ENCODE peak calls at places on chromosomes 16 and 17, in four cellular contexts. C is IMR-90, X is GM12878, M is K562. T is an unnamed sample.

GRCh38 chr17:50480142-50480764 is 1.6 kb downstream of the RSAD1 start:
- DNase-seq in C (no peak), X (no peak), M (no peak), T (no peak)

GRCh38 chr17:39573447-39574298 is 34.0 kb downstream of the NEUROD2 start:
- DNase-seq in C (peak; percentile 58), X (no peak), M (peak; percentile 82), T (peak; percentile 81)

GRCh38 chr17:4230142-4230541 is 33.6 kb downstream of the ANKFY1 start:
- DNase-seq in C (peak; percentile 97), X (no peak), M (no peak), T (peak; percentile 56)

GRCh38 chr17:74760404-74761105 is 12.1 kb downstream of the NHERF1 start:
- DNase-seq in C (no peak), X (no peak), M (peak; percentile 56), T (no peak)

GRCh38 chr17:2863204-2863603 is 67.0 kb downstream of the RAP1GAP2 start:
- DNase-seq in C (no peak), X (no peak), M (no peak), T (no peak)

GRCh38 chr17:9021158-9021984 is at the start of gene NTN1:
- DNase-seq in C (peak; percentile 13), X (no peak), M (peak; percentile 23), T (no peak)

GRCh38 chr17:3738562-3739295 is 15.0 kb downstream of the HASPIN start:
- DNase-seq in C (peak; percentile 10), X (no peak), M (peak; percentile 39), T (no peak)

GRCh38 chr17:76145231-76146052 is 4.4 kb upstream of the FOXJ1 start:
- DNase-seq in C (no peak), X (peak; percentile 19), M (no peak), T (no peak)

GRCh38 chr17:69539781-69540319 is 125.4 kb downstream of the MAP2K6 start:
- DNase-seq in C (peak; percentile 93), X (no peak), M (no peak), T (no peak)

GRCh38 chr17:39365872-39366271 is 35.6 kb downstream of the FBXL20 start:
- DNase-seq in C (no peak), X (no peak), M (no peak), T (no peak)

GRCh38 chr17:68431661-68432071 is 25.6 kb downstream of the WIPI1 start:
- DNase-seq in C (peak; percentile 23), X (no peak), M (peak; percentile 41), T (peak; percentile 35)

GRCh38 chr17:48842746-48843145 is 11.9 kb downstream of the CALCOCO2 start:
- DNase-seq in C (peak; percentile 20), X (no peak), M (no peak), T (no peak)

GRCh38 chr17:75430159-75430748 is 24.8 kb upstream of the GRB2 start:
- DNase-seq in C (peak; percentile 55), X (no peak), M (peak; percentile 20), T (peak; percentile 91)

GRCh38 chr16:69105501-69106361 is at the start of gene HAS3:
- DNase-seq in C (peak; percentile 48), X (no peak), M (peak; percentile 83), T (peak; percentile 84)

GRCh38 chr17:17346428-17347233 is 43.5 kb downstream of the NT5M start:
- DNase-seq in C (no peak), X (no peak), M (no peak), T (no peak)

GRCh38 chr17:42553866-42554249 is 1.1 kb downstream of the HSD17B1 start:
- DNase-seq in C (no peak), X (no peak), M (no peak), T (no peak)

GRCh38 chr16:2033057-2033911 is 6.6 kb downstream of the NHERF2 start:
- DNase-seq in C (peak; percentile 54), X (no peak), M (peak; percentile 64), T (no peak)

GRCh38 chr16:66457888-66458287 is 30.8 kb downstream of the BEAN1 start:
- DNase-seq in C (peak; percentile 5), X (no peak), M (no peak), T (no peak)

GRCh38 chr16:1989826-1990335 is at the start of gene SYNGR3:
- DNase-seq in C (no peak), X (no peak), M (peak; percentile 47), T (no peak)

GRCh38 chr17:3033741-3034577 is 29.4 kb downstream of the OR1D5 start:
- DNase-seq in C (no peak), X (no peak), M (no peak), T (no peak)

GRCh38 chr17:56486732-56487131 is 106.8 kb upstream of the NOG start:
- DNase-seq in C (no peak), X (no peak), M (no peak), T (no peak)

GRCh38 chr17:1713878-1714487 is 3.8 kb upstream of the TLCD2 start:
- DNase-seq in C (peak; percentile 32), X (no peak), M (no peak), T (peak; percentile 86)

GRCh38 chr16:30670072-30670824 is 12.0 kb downstream of the FBRS start:
- DNase-seq in C (no peak), X (no peak), M (no peak), T (no peak)

GRCh38 chr17:45225051-45225700 is 3.5 kb downstream of the FMNL1 start:
- DNase-seq in C (no peak), X (no peak), M (no peak), T (no peak)

GRCh38 chr16:15482068-15482747 is 47.8 kb downstream of the BMERB1 start:
- DNase-seq in C (peak; percentile 99), X (no peak), M (peak; percentile 47), T (peak; percentile 99)

DNA sequence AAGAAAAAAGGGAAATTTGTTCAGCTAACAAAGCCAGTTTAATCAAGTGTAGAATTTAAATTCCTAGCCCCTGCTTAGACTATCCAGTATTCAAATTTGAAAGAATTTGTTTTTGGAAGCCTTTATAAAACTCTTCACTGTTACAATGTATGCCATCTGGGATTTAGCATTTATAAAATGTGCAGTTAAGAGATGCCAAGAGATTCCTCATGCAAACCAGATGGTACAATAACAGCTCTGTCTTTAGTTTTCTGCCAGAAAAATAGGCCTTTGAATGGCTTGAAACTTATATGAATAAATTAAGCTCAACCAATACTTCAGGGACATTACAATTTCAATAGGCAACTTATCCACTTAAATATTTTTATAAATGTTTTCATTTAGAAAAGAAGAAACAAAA is 6.8 kb upstream of the ANKS4B start:
- DNase-seq in C (no peak), X (no peak), M (no peak), T (no peak)
- TF ChIP-seq ELK1 in C (no peak), X (no peak), M (no peak), T (no peak)

DNA sequence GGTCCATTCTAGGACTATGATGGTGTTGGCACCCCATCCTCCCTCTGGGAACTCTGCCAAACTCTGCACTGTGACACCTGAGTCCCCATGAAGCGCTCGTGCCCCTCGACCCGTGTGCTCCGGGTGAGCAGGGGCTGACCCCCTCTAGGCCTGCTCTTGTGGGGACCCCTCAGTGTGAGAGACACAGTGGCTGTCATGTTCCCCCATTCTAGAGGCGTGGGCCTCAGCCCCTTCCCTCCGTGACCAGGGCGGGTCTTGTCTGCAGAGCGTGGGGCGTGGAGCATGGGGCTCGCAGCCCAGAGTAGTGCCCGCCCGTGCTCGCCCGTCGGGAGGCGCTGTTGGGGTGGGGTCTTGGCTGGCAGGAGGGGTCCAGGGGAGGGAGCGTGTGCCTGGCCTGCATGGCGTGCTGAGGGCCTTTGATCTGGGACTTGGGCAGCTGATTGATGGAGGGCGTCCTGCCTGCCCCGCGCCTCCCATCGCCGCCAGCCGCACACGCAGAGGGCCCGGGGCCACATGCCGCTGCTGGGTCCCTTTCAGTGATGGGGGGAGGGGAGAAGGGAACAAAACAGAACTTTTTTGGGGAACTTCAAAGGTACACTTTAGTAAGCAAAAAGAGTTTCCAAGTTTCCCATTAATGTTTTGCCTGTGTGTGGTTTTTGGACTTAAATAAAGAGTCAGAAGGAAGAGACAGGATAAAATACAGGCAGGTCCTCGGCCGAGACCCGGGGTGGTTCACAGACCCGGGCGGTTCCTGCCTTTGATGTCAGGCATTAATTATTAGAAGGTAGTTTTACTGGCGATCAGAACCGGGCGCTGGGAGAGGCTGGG is 22.5 kb downstream of the CENPX start:
- DNase-seq in C (no peak), X (no peak), M (no peak), T (no peak)
- TF ChIP-seq ELK1 in C (no peak), X (no peak), M (no peak), T (no peak)

DNA sequence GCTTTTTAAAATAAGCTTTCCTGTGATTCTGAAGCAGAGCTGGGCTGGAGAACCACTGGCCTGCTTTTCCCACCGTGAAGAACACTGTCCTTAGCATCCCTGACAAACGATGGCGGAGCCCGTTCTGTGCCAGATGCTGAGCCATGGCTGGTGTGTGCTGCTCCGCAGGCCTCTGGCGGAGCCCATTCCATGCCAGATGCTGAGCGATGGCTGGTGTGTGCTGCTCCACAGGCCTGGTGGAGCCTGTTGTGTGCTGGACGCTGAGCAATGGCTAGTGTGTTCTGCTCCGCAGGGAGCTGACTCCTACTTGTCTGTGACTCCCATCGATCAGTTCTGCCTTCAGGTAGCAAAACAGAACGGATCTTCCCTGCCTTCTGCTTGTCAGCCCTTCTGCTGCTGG is 4.3 kb downstream of the ENDOV start:
- DNase-seq in C (no peak), X (no peak), M (no peak), T (no peak)
- TF ChIP-seq ELK1 in C (no peak), X (no peak), M (no peak), T (no peak)

GRCh38 chr17:6755731-6756184 is at the start of gene XAF1:
- DNase-seq in C (peak; percentile 33), X (peak; percentile 40), M (no peak), T (no peak)
- TF ChIP-seq ELK1 in C (no peak), X (no peak), M (no peak), T (no peak)

GRCh38 chr17:6608321-6608720 is 32.2 kb downstream of the KIAA0753 start:
- DNase-seq in C (peak; percentile 41), X (no peak), M (no peak), T (peak; percentile 51)
- TF ChIP-seq ELK1 in C (no peak), X (no peak), M (no peak), T (no peak)

GRCh38 chr16:55042556-55043432 is 112.1 kb downstream of the IRX5 start:
- DNase-seq in C (no peak), X (no peak), M (no peak), T (no peak)
- TF ChIP-seq ELK1 in C (no peak), X (no peak), M (no peak), T (no peak)